ENCODE peak calls at places on chromosomes 7 and 10, in five cellular contexts. One of them, this sample, is unnamed.
A peak's percentile ranks its signal among the peaks of the same experiment; 100 is the strongest.

GRCh38 chr7:104272767-104273384 is 55.5 kb upstream of the LHFPL3 start:
- DNase-seq in foreskin fibroblast: peak; percentile 8
- DNase-seq in left ventricle myocardium inferior: no peak
- DNase-seq in fibroblast of mammary gland: peak; percentile 68
- DNase-seq in neural progenitor cell: no peak
- DNase-seq in this sample: peak; percentile 10

GRCh38 chr7:77415474-77415821 is 701 bp downstream of the GSAP start:
- DNase-seq in foreskin fibroblast: no peak
- DNase-seq in left ventricle myocardium inferior: no peak
- DNase-seq in fibroblast of mammary gland: no peak
- DNase-seq in neural progenitor cell: peak; percentile 42
- DNase-seq in this sample: no peak

GRCh38 chr10:84660340-84661159 is 332.2 kb downstream of the CCSER2 start:
- DNase-seq in foreskin fibroblast: no peak
- DNase-seq in left ventricle myocardium inferior: no peak
- DNase-seq in fibroblast of mammary gland: no peak
- DNase-seq in neural progenitor cell: no peak
- DNase-seq in this sample: no peak

GRCh38 chr10:48610585-48611093 is 5.8 kb upstream of the ARHGAP22 start:
- DNase-seq in foreskin fibroblast: no peak
- DNase-seq in left ventricle myocardium inferior: no peak
- DNase-seq in fibroblast of mammary gland: no peak
- DNase-seq in neural progenitor cell: no peak
- DNase-seq in this sample: no peak

GRCh38 chr10:43574035-43574892 is at the start of gene ZNF239:
- DNase-seq in foreskin fibroblast: peak; percentile 89
- DNase-seq in left ventricle myocardium inferior: peak; percentile 92
- DNase-seq in fibroblast of mammary gland: peak; percentile 86
- DNase-seq in neural progenitor cell: peak; percentile 85
- DNase-seq in this sample: peak; percentile 29

GRCh38 chr10:129946868-129947267 is 17.2 kb downstream of the EBF3 start:
- DNase-seq in foreskin fibroblast: no peak
- DNase-seq in left ventricle myocardium inferior: no peak
- DNase-seq in fibroblast of mammary gland: no peak
- DNase-seq in neural progenitor cell: no peak
- DNase-seq in this sample: no peak

GRCh38 chr10:3848768-3849643 is 64.0 kb upstream of the KLF6 start:
- DNase-seq in foreskin fibroblast: peak; percentile 67
- DNase-seq in left ventricle myocardium inferior: no peak
- DNase-seq in fibroblast of mammary gland: peak; percentile 92
- DNase-seq in neural progenitor cell: no peak
- DNase-seq in this sample: no peak

GRCh38 chr10:28663576-28664368 is 13.5 kb upstream of the BAMBI start:
- DNase-seq in foreskin fibroblast: peak; percentile 74
- DNase-seq in left ventricle myocardium inferior: peak; percentile 67
- DNase-seq in fibroblast of mammary gland: peak; percentile 80
- DNase-seq in neural progenitor cell: peak; percentile 91
- DNase-seq in this sample: peak; percentile 45

GRCh38 chr7:143381427-143382125 is 431 bp downstream of the ZYX start:
- DNase-seq in foreskin fibroblast: peak; percentile 62
- DNase-seq in left ventricle myocardium inferior: peak; percentile 83
- DNase-seq in fibroblast of mammary gland: peak; percentile 77
- DNase-seq in neural progenitor cell: peak; percentile 45
- DNase-seq in this sample: no peak

GRCh38 chr10:98916751-98917150 is 318.9 kb downstream of the HPSE2 start:
- DNase-seq in foreskin fibroblast: peak; percentile 32
- DNase-seq in left ventricle myocardium inferior: no peak
- DNase-seq in fibroblast of mammary gland: no peak
- DNase-seq in neural progenitor cell: no peak
- DNase-seq in this sample: no peak

GRCh38 chr7:83011954-83012353 is 150.7 kb downstream of the PCLO start:
- DNase-seq in foreskin fibroblast: no peak
- DNase-seq in left ventricle myocardium inferior: no peak
- DNase-seq in fibroblast of mammary gland: no peak
- DNase-seq in neural progenitor cell: no peak
- DNase-seq in this sample: no peak

GRCh38 chr10:120783901-120784300 is 67.3 kb upstream of the WDR11 start:
- DNase-seq in foreskin fibroblast: no peak
- DNase-seq in left ventricle myocardium inferior: no peak
- DNase-seq in fibroblast of mammary gland: no peak
- DNase-seq in neural progenitor cell: no peak
- DNase-seq in this sample: no peak

GRCh38 chr7:1060315-1061080 is 16.2 kb downstream of the GPR146 start:
- DNase-seq in foreskin fibroblast: no peak
- DNase-seq in left ventricle myocardium inferior: peak; percentile 61
- DNase-seq in fibroblast of mammary gland: no peak
- DNase-seq in neural progenitor cell: peak; percentile 46
- DNase-seq in this sample: no peak

GRCh38 chr10:62183857-62184805 is 84.5 kb downstream of the RTKN2 start:
- DNase-seq in foreskin fibroblast: no peak
- DNase-seq in left ventricle myocardium inferior: no peak
- DNase-seq in fibroblast of mammary gland: no peak
- DNase-seq in neural progenitor cell: no peak
- DNase-seq in this sample: no peak

GRCh38 chr7:92988051-92988450 is 129.7 kb downstream of the SAMD9 start:
- DNase-seq in foreskin fibroblast: peak; percentile 20
- DNase-seq in left ventricle myocardium inferior: no peak
- DNase-seq in fibroblast of mammary gland: peak; percentile 75
- DNase-seq in neural progenitor cell: peak; percentile 23
- DNase-seq in this sample: no peak

GRCh38 chr7:30062587-30062986 is 34.4 kb downstream of the PLEKHA8 start:
- DNase-seq in foreskin fibroblast: peak; percentile 23
- DNase-seq in left ventricle myocardium inferior: no peak
- DNase-seq in fibroblast of mammary gland: peak; percentile 64
- DNase-seq in neural progenitor cell: peak; percentile 10
- DNase-seq in this sample: no peak

GRCh38 chr10:113309791-113310190 is 243.1 kb upstream of the HABP2 start:
- DNase-seq in foreskin fibroblast: no peak
- DNase-seq in left ventricle myocardium inferior: no peak
- DNase-seq in fibroblast of mammary gland: no peak
- DNase-seq in neural progenitor cell: peak; percentile 96
- DNase-seq in this sample: no peak

GRCh38 chr10:13560597-13560996 is 26.2 kb upstream of the PRPF18 start:
- DNase-seq in foreskin fibroblast: peak; percentile 17
- DNase-seq in left ventricle myocardium inferior: no peak
- DNase-seq in fibroblast of mammary gland: peak; percentile 62
- DNase-seq in neural progenitor cell: no peak
- DNase-seq in this sample: no peak

GRCh38 chr7:30005511-30005910 is 15.9 kb upstream of the SCRN1 start:
- DNase-seq in foreskin fibroblast: no peak
- DNase-seq in left ventricle myocardium inferior: no peak
- DNase-seq in fibroblast of mammary gland: no peak
- DNase-seq in neural progenitor cell: peak; percentile 54
- DNase-seq in this sample: no peak

GRCh38 chr10:86972613-86973380 is 4.5 kb downstream of the ADIRF start:
- DNase-seq in foreskin fibroblast: no peak
- DNase-seq in left ventricle myocardium inferior: no peak
- DNase-seq in fibroblast of mammary gland: no peak
- DNase-seq in neural progenitor cell: no peak
- DNase-seq in this sample: no peak

GRCh38 chr7:34662058-34662457 is 4.0 kb downstream of the NPSR1 start:
- DNase-seq in foreskin fibroblast: no peak
- DNase-seq in left ventricle myocardium inferior: no peak
- DNase-seq in fibroblast of mammary gland: no peak
- DNase-seq in neural progenitor cell: no peak
- DNase-seq in this sample: no peak

GRCh38 chr10:76916536-76916935 is 721.1 kb downstream of the KCNMA1 start:
- DNase-seq in foreskin fibroblast: no peak
- DNase-seq in left ventricle myocardium inferior: no peak
- DNase-seq in fibroblast of mammary gland: no peak
- DNase-seq in neural progenitor cell: no peak
- DNase-seq in this sample: no peak

GRCh38 chr7:44064791-44065430 is 456 bp downstream of the PGAM2 start:
- DNase-seq in foreskin fibroblast: no peak
- DNase-seq in left ventricle myocardium inferior: no peak
- DNase-seq in fibroblast of mammary gland: no peak
- DNase-seq in neural progenitor cell: peak; percentile 11
- DNase-seq in this sample: no peak

GRCh38 chr10:90592903-90593302 is 264.9 kb downstream of the HTR7 start:
- DNase-seq in foreskin fibroblast: peak; percentile 50
- DNase-seq in left ventricle myocardium inferior: peak; percentile 19
- DNase-seq in fibroblast of mammary gland: peak; percentile 70
- DNase-seq in neural progenitor cell: peak; percentile 83
- DNase-seq in this sample: no peak

GRCh38 chr7:30988346-30989005 is 24.7 kb downstream of the GHRHR start:
- DNase-seq in foreskin fibroblast: no peak
- DNase-seq in left ventricle myocardium inferior: peak; percentile 56
- DNase-seq in fibroblast of mammary gland: no peak
- DNase-seq in neural progenitor cell: peak; percentile 37
- DNase-seq in this sample: no peak

GRCh38 chr10:129760416-129760815 is 203.7 kb downstream of the EBF3 start:
- DNase-seq in foreskin fibroblast: no peak
- DNase-seq in left ventricle myocardium inferior: no peak
- DNase-seq in fibroblast of mammary gland: no peak
- DNase-seq in neural progenitor cell: no peak
- DNase-seq in this sample: no peak

GRCh38 chr7:78165454-78165853 is 366.9 kb downstream of the PHTF2 start:
- DNase-seq in foreskin fibroblast: no peak
- DNase-seq in left ventricle myocardium inferior: no peak
- DNase-seq in fibroblast of mammary gland: no peak
- DNase-seq in neural progenitor cell: no peak
- DNase-seq in this sample: no peak

GRCh38 chr7:28988818-28989595 is 30.9 kb upstream of the TRIL start:
- DNase-seq in foreskin fibroblast: peak; percentile 94
- DNase-seq in left ventricle myocardium inferior: no peak
- DNase-seq in fibroblast of mammary gland: peak; percentile 98
- DNase-seq in neural progenitor cell: no peak
- DNase-seq in this sample: peak; percentile 91

GRCh38 chr7:135710417-135711138 is 17.4 kb downstream of the SLC13A4 start:
- DNase-seq in foreskin fibroblast: no peak
- DNase-seq in left ventricle myocardium inferior: no peak
- DNase-seq in fibroblast of mammary gland: no peak
- DNase-seq in neural progenitor cell: peak; percentile 52
- DNase-seq in this sample: no peak

GRCh38 chr7:18495412-18496335 is at the start of gene HDAC9:
- DNase-seq in foreskin fibroblast: peak; percentile 48
- DNase-seq in left ventricle myocardium inferior: peak; percentile 32
- DNase-seq in fibroblast of mammary gland: peak; percentile 50
- DNase-seq in neural progenitor cell: peak; percentile 83
- DNase-seq in this sample: no peak

GRCh38 chr7:14047709-14048399 is 58.4 kb upstream of the ETV1 start:
- DNase-seq in foreskin fibroblast: no peak
- DNase-seq in left ventricle myocardium inferior: no peak
- DNase-seq in fibroblast of mammary gland: no peak
- DNase-seq in neural progenitor cell: no peak
- DNase-seq in this sample: no peak

GRCh38 chr7:94420321-94420720 is 25.6 kb downstream of the COL1A2 start:
- DNase-seq in foreskin fibroblast: no peak
- DNase-seq in left ventricle myocardium inferior: no peak
- DNase-seq in fibroblast of mammary gland: peak; percentile 43
- DNase-seq in neural progenitor cell: no peak
- DNase-seq in this sample: no peak

GRCh38 chr7:54841772-54842707 is 83.0 kb upstream of the SEC61G start:
- DNase-seq in foreskin fibroblast: peak; percentile 60
- DNase-seq in left ventricle myocardium inferior: peak; percentile 38
- DNase-seq in fibroblast of mammary gland: peak; percentile 86
- DNase-seq in neural progenitor cell: peak; percentile 19
- DNase-seq in this sample: peak; percentile 69

GRCh38 chr10:13018171-13018570 is 16.7 kb upstream of the CCDC3 start:
- DNase-seq in foreskin fibroblast: no peak
- DNase-seq in left ventricle myocardium inferior: no peak
- DNase-seq in fibroblast of mammary gland: no peak
- DNase-seq in neural progenitor cell: no peak
- DNase-seq in this sample: peak; percentile 4

GRCh38 chr10:31942892-31943291 is 14.3 kb upstream of the ARHGAP12 start:
- DNase-seq in foreskin fibroblast: no peak
- DNase-seq in left ventricle myocardium inferior: no peak
- DNase-seq in fibroblast of mammary gland: no peak
- DNase-seq in neural progenitor cell: no peak
- DNase-seq in this sample: no peak

GRCh38 chr10:131111474-131112080 is 199.9 kb downstream of the TCERG1L start:
- DNase-seq in foreskin fibroblast: no peak
- DNase-seq in left ventricle myocardium inferior: no peak
- DNase-seq in fibroblast of mammary gland: no peak
- DNase-seq in neural progenitor cell: no peak
- DNase-seq in this sample: no peak

GRCh38 chr10:58952747-58953466 is 223.5 kb upstream of the PHYHIPL start:
- DNase-seq in foreskin fibroblast: no peak
- DNase-seq in left ventricle myocardium inferior: no peak
- DNase-seq in fibroblast of mammary gland: peak; percentile 65
- DNase-seq in neural progenitor cell: peak; percentile 64
- DNase-seq in this sample: no peak

GRCh38 chr7:116426428-116427156 is 72.9 kb upstream of the CAV2 start:
- DNase-seq in foreskin fibroblast: peak; percentile 82
- DNase-seq in left ventricle myocardium inferior: no peak
- DNase-seq in fibroblast of mammary gland: peak; percentile 91
- DNase-seq in neural progenitor cell: no peak
- DNase-seq in this sample: no peak

GRCh38 chr10:20215547-20216152 is 399.4 kb downstream of the PLXDC2 start:
- DNase-seq in foreskin fibroblast: no peak
- DNase-seq in left ventricle myocardium inferior: no peak
- DNase-seq in fibroblast of mammary gland: no peak
- DNase-seq in neural progenitor cell: peak; percentile 44
- DNase-seq in this sample: no peak

GRCh38 chr10:20221353-20221752 is 405.1 kb downstream of the PLXDC2 start:
- DNase-seq in foreskin fibroblast: no peak
- DNase-seq in left ventricle myocardium inferior: no peak
- DNase-seq in fibroblast of mammary gland: no peak
- DNase-seq in neural progenitor cell: no peak
- DNase-seq in this sample: no peak
- TF ChIP-seq CTCF in foreskin fibroblast: no peak
- TF ChIP-seq CTCF in left ventricle myocardium inferior: no peak
- TF ChIP-seq CTCF in fibroblast of mammary gland: no peak
- TF ChIP-seq CTCF in neural progenitor cell: no peak
- TF ChIP-seq CTCF in this sample: no peak

GRCh38 chr10:14588084-14588937 is 186.4 kb downstream of the FAM107B start:
- DNase-seq in foreskin fibroblast: peak; percentile 98
- DNase-seq in left ventricle myocardium inferior: no peak
- DNase-seq in fibroblast of mammary gland: peak; percentile 88
- DNase-seq in neural progenitor cell: no peak
- DNase-seq in this sample: peak; percentile 98
- H3K4me3 ChIP-seq in foreskin fibroblast: peak overlapping the region; percentile 2
- H3K4me3 ChIP-seq in left ventricle myocardium inferior: no peak overlapping the region
- H3K4me3 ChIP-seq in fibroblast of mammary gland: no peak overlapping the region
- H3K4me3 ChIP-seq in neural progenitor cell: no peak overlapping the region
- H3K4me3 ChIP-seq in this sample: peak overlapping the region; percentile 46

DNA sequence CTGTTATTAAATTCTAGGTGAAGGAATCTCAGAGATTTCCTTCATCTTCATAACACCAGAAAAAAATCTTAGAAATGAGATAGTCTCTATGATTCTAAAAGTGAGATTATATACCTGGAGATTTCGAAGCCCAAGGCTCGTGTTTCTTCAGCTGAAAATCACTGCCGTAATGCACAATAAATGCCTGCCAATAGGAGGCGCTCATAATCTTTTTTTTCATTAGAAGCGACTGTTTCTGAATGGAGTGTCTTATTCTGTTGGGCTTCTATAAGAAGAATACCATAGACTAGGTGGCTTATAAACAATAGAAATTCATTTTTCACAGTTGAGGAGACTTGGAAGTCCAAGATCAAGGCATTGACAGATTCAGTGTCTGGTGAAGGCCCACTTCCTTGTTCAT is 294.7 kb downstream of the PRKG1 start:
- DNase-seq in foreskin fibroblast: no peak
- DNase-seq in left ventricle myocardium inferior: no peak
- DNase-seq in fibroblast of mammary gland: no peak
- DNase-seq in neural progenitor cell: no peak
- DNase-seq in this sample: no peak
- TF ChIP-seq CTCF in foreskin fibroblast: no peak
- TF ChIP-seq CTCF in left ventricle myocardium inferior: no peak
- TF ChIP-seq CTCF in fibroblast of mammary gland: peak; percentile 8
- TF ChIP-seq CTCF in neural progenitor cell: peak; percentile 56
- TF ChIP-seq CTCF in this sample: no peak

GRCh38 chr7:124085168-124085567 is 52.3 kb upstream of the TMEM229A start:
- DNase-seq in foreskin fibroblast: no peak
- DNase-seq in left ventricle myocardium inferior: no peak
- DNase-seq in fibroblast of mammary gland: no peak
- DNase-seq in neural progenitor cell: no peak
- DNase-seq in this sample: no peak
- H3K4me3 ChIP-seq in foreskin fibroblast: no peak overlapping the region
- H3K4me3 ChIP-seq in left ventricle myocardium inferior: no peak overlapping the region
- H3K4me3 ChIP-seq in fibroblast of mammary gland: no peak overlapping the region
- H3K4me3 ChIP-seq in neural progenitor cell: no peak overlapping the region
- H3K4me3 ChIP-seq in this sample: no peak overlapping the region

This sample was measured in AG04449.